ENCODE peak calls at places on chromosomes 11 and 22, in eight cellular contexts. R is transverse colon; B is activated CD4-positive, CD25-positive, alpha-beta regulatory T cell; K is NCI-H2029 treated with DMSO at 0.1 percent for 48 hours; O is adipocyte; E is GM13977; F is fibroblast of the aortic adventitia; T is Daoy. Q is an unnamed sample.

GRCh38 chr22:27100789-27101188 is 443.4 kb downstream of the MIAT start:
- DNase-seq in R (no peak), B (no peak), K (no peak), O (peak; percentile 79), E (no peak), F (no peak), T (peak; percentile 87), Q (no peak)

GRCh38 chr11:57800444-57801184 is 39.0 kb downstream of the CTNND1 start:
- DNase-seq in R (no peak), B (no peak), K (peak; percentile 99), O (peak; percentile 86), E (peak; percentile 66), F (peak; percentile 81), T (peak; percentile 59), Q (no peak)

GRCh38 chr11:75949023-75949672 is 134.1 kb downstream of the UVRAG start:
- DNase-seq in R (no peak), B (no peak), K (no peak), O (peak; percentile 46), E (no peak), F (no peak), T (peak; percentile 4), Q (no peak)

GRCh38 chr22:41638124-41638523 is 17.0 kb downstream of the XRCC6 start:
- DNase-seq in R (no peak), B (no peak), K (peak; percentile 48), O (no peak), E (no peak), F (no peak), T (no peak), Q (no peak)

GRCh38 chr11:102283088-102283487 is 34.2 kb upstream of the BIRC3 start:
- DNase-seq in R (no peak), B (no peak), K (no peak), O (peak; percentile 15), E (no peak), F (peak; percentile 38), T (no peak), Q (no peak)

GRCh38 chr22:25898707-25899365 is 156.8 kb downstream of the MYO18B start:
- DNase-seq in R (no peak), B (no peak), K (no peak), O (no peak), E (peak; percentile 12), F (no peak), T (peak; percentile 16), Q (no peak)

GRCh38 chr11:9722893-9723292 is 59.0 kb downstream of the SWAP70 start:
- DNase-seq in R (no peak), B (no peak), K (no peak), O (no peak), E (no peak), F (no peak), T (no peak), Q (no peak)

GRCh38 chr22:42080287-42080686 is 787 bp downstream of the SMDT1 start:
- DNase-seq in R (peak; percentile 53), B (no peak), K (no peak), O (peak; percentile 72), E (no peak), F (peak; percentile 60), T (peak; percentile 32), Q (no peak)

GRCh38 chr11:62545437-62546243 is 966 bp downstream of the AHNAK start:
- DNase-seq in R (peak; percentile 93), B (no peak), K (no peak), O (peak; percentile 95), E (no peak), F (peak; percentile 95), T (peak; percentile 96), Q (peak; percentile 94)

GRCh38 chr11:61928606-61929005 is 11.2 kb upstream of the RAB3IL1 start:
- DNase-seq in R (no peak), B (no peak), K (no peak), O (peak; percentile 51), E (no peak), F (peak; percentile 40), T (no peak), Q (no peak)

GRCh38 chr22:21948824-21949568 is 3.7 kb downstream of the PPM1F start:
- DNase-seq in R (no peak), B (no peak), K (no peak), O (no peak), E (no peak), F (no peak), T (no peak), Q (peak; percentile 27)

GRCh38 chr22:49769691-49770315 is 57.9 kb downstream of the BRD1 start:
- DNase-seq in R (peak; percentile 4), B (no peak), K (no peak), O (no peak), E (no peak), F (no peak), T (no peak), Q (no peak)

GRCh38 chr22:49554741-49555140 is 272.9 kb downstream of the BRD1 start:
- DNase-seq in R (peak; percentile 1), B (no peak), K (no peak), O (no peak), E (no peak), F (no peak), T (no peak), Q (no peak)

GRCh38 chr22:49999901-50000586 is 12.5 kb downstream of the IL17REL start:
- DNase-seq in R (no peak), B (no peak), K (no peak), O (no peak), E (no peak), F (no peak), T (no peak), Q (no peak)

GRCh38 chr11:34809191-34810106 is 106.7 kb downstream of the APIP start:
- DNase-seq in R (no peak), B (no peak), K (no peak), O (no peak), E (no peak), F (peak; percentile 47), T (peak; percentile 38), Q (peak; percentile 19)

GRCh38 chr22:30206964-30207363 is 39.6 kb downstream of the LIF start:
- DNase-seq in R (no peak), B (no peak), K (no peak), O (peak; percentile 94), E (peak; percentile 12), F (peak; percentile 93), T (peak; percentile 98), Q (peak; percentile 72)

GRCh38 chr11:67647471-67647870 is 3.1 kb downstream of the ACY3 start:
- DNase-seq in R (no peak), B (no peak), K (no peak), O (no peak), E (no peak), F (no peak), T (no peak), Q (no peak)

GRCh38 chr11:75164318-75164827 is 13.5 kb downstream of the SLCO2B1 start:
- DNase-seq in R (no peak), B (no peak), K (no peak), O (no peak), E (no peak), F (no peak), T (no peak), Q (no peak)

GRCh38 chr11:94742645-94743044 is 25.5 kb upstream of the AMOTL1 start:
- DNase-seq in R (no peak), B (no peak), K (no peak), O (no peak), E (no peak), F (no peak), T (no peak), Q (no peak)

GRCh38 chr11:57288771-57289579 is 35.8 kb downstream of the TNKS1BP1 start:
- DNase-seq in R (no peak), B (no peak), K (no peak), O (peak; percentile 35), E (no peak), F (peak; percentile 84), T (peak; percentile 81), Q (no peak)

GRCh38 chr11:2677127-2677526 is 22.7 kb downstream of the KCNQ1OT1 start:
- DNase-seq in R (no peak), B (no peak), K (no peak), O (no peak), E (no peak), F (no peak), T (no peak), Q (no peak)

GRCh38 chr11:117973446-117973922 is 12.7 kb upstream of the IL10RA start:
- DNase-seq in R (no peak), B (no peak), K (no peak), O (no peak), E (no peak), F (no peak), T (no peak), Q (no peak)

GRCh38 chr22:44894782-44895181 is 115.0 kb downstream of the PHF21B start:
- DNase-seq in R (no peak), B (no peak), K (no peak), O (no peak), E (no peak), F (no peak), T (no peak), Q (no peak)

GRCh38 chr11:127074151-127074761 is 73.7 kb upstream of the KIRREL3 start:
- DNase-seq in R (peak; percentile 66), B (no peak), K (no peak), O (peak; percentile 59), E (peak; percentile 63), F (peak; percentile 19), T (peak; percentile 87), Q (no peak)

GRCh38 chr22:45516923-45517675 is 14.4 kb downstream of the FBLN1 start:
- DNase-seq in R (no peak), B (no peak), K (no peak), O (no peak), E (no peak), F (peak; percentile 72), T (peak; percentile 62), Q (no peak)